ENCODE peak calls at places on chromosome 12, in four cellular contexts. One of them, this sample, is unnamed.

GRCh38 chr12:52971701-52972329 is 22.9 kb downstream of the KRT18 start:
- DNase-seq in Peyer's patch: no peak
- DNase-seq in lung: no peak
- DNase-seq in A549: peak; percentile 94
- DNase-seq in this sample: no peak

GRCh38 chr12:13661005-13661887 is 320.2 kb downstream of the GRIN2B start:
- DNase-seq in A549: peak; percentile 61
- DNase-seq in Peyer's patch: peak; percentile 48
- DNase-seq in lung: peak; percentile 36
- DNase-seq in this sample: peak; percentile 14

GRCh38 chr12:16482726-16483125 is 123.2 kb downstream of the LMO3 start:
- DNase-seq in lung: no peak
- DNase-seq in Peyer's patch: no peak
- DNase-seq in A549: no peak
- DNase-seq in this sample: peak; percentile 41

GRCh38 chr12:122001379-122002209 is 20.1 kb upstream of the BCL7A start:
- DNase-seq in Peyer's patch: no peak
- DNase-seq in lung: no peak
- DNase-seq in A549: no peak
- DNase-seq in this sample: no peak

GRCh38 chr12:131388164-131388795 is 322.6 kb upstream of the SFSWAP start:
- DNase-seq in lung: no peak
- DNase-seq in A549: no peak
- DNase-seq in Peyer's patch: no peak
- DNase-seq in this sample: no peak

GRCh38 chr12:6476496-6476895 is 6.0 kb upstream of the VAMP1 start:
- DNase-seq in lung: no peak
- DNase-seq in Peyer's patch: no peak
- DNase-seq in A549: no peak
- DNase-seq in this sample: no peak

GRCh38 chr12:4277856-4278581 is 4.5 kb downstream of the CCND2 start:
- DNase-seq in lung: no peak
- DNase-seq in Peyer's patch: no peak
- DNase-seq in A549: no peak
- DNase-seq in this sample: no peak

GRCh38 chr12:2634481-2634880 is 160.3 kb upstream of the FKBP4 start:
- DNase-seq in A549: no peak
- DNase-seq in lung: no peak
- DNase-seq in Peyer's patch: peak; percentile 10
- DNase-seq in this sample: no peak

GRCh38 chr12:39365364-39366001 is 77.4 kb downstream of the KIF21A start:
- DNase-seq in A549: no peak
- DNase-seq in Peyer's patch: no peak
- DNase-seq in lung: no peak
- DNase-seq in this sample: no peak

GRCh38 chr12:102883204-102883799 is 33.7 kb downstream of the PAH start:
- DNase-seq in lung: peak; percentile 49
- DNase-seq in A549: peak; percentile 58
- DNase-seq in Peyer's patch: peak; percentile 65
- DNase-seq in this sample: no peak

GRCh38 chr12:124150176-124150575 is 144.7 kb upstream of the RFLNA start:
- DNase-seq in Peyer's patch: no peak
- DNase-seq in A549: no peak
- DNase-seq in lung: no peak
- DNase-seq in this sample: no peak

GRCh38 chr12:112686373-112686772 is 105.2 kb upstream of the RPH3A start:
- DNase-seq in Peyer's patch: no peak
- DNase-seq in lung: no peak
- DNase-seq in A549: peak; percentile 48
- DNase-seq in this sample: no peak

GRCh38 chr12:31951008-31951407 is 8.2 kb upstream of the RESF1 start:
- DNase-seq in Peyer's patch: no peak
- DNase-seq in lung: no peak
- DNase-seq in A549: no peak
- DNase-seq in this sample: no peak

GRCh38 chr12:3077572-3078081 is 448 bp downstream of the TSPAN9 start:
- DNase-seq in lung: no peak
- DNase-seq in Peyer's patch: no peak
- DNase-seq in A549: no peak
- DNase-seq in this sample: no peak

GRCh38 chr12:121957831-121958515 is 39.6 kb downstream of the CFAP251 start:
- DNase-seq in Peyer's patch: no peak
- DNase-seq in A549: no peak
- DNase-seq in lung: no peak
- DNase-seq in this sample: no peak

GRCh38 chr12:94762943-94763342 is 112.6 kb upstream of the TMCC3 start:
- DNase-seq in Peyer's patch: no peak
- DNase-seq in lung: no peak
- DNase-seq in A549: no peak
- DNase-seq in this sample: no peak

GRCh38 chr12:5232826-5233500 is 189.3 kb downstream of the KCNA5 start:
- DNase-seq in Peyer's patch: no peak
- DNase-seq in A549: no peak
- DNase-seq in lung: no peak
- DNase-seq in this sample: no peak

GRCh38 chr12:7151532-7151931 is 21.4 kb downstream of the CLSTN3 start:
- DNase-seq in Peyer's patch: no peak
- DNase-seq in lung: peak; percentile 57
- DNase-seq in A549: no peak
- DNase-seq in this sample: no peak

GRCh38 chr12:124036117-124037109 is 63.4 kb downstream of the ZNF664 start:
- DNase-seq in Peyer's patch: no peak
- DNase-seq in A549: peak; percentile 33
- DNase-seq in lung: no peak
- DNase-seq in this sample: no peak

GRCh38 chr12:10111451-10111850 is 12.7 kb upstream of the CLEC1A start:
- DNase-seq in A549: no peak
- DNase-seq in lung: no peak
- DNase-seq in Peyer's patch: no peak
- DNase-seq in this sample: no peak

GRCh38 chr12:109596418-109597244 is 23.0 kb downstream of the MVK start:
- DNase-seq in Peyer's patch: no peak
- DNase-seq in A549: no peak
- DNase-seq in lung: no peak
- DNase-seq in this sample: no peak

GRCh38 chr12:105281694-105282049 is 45.7 kb upstream of the APPL2 start:
- DNase-seq in A549: peak; percentile 89
- DNase-seq in Peyer's patch: no peak
- DNase-seq in lung: no peak
- DNase-seq in this sample: no peak

GRCh38 chr12:49293056-49293956 is 1.6 kb upstream of the PRPH start:
- DNase-seq in A549: no peak
- DNase-seq in lung: no peak
- DNase-seq in Peyer's patch: no peak
- DNase-seq in this sample: no peak

GRCh38 chr12:7937867-7938506 is 2.0 kb upstream of the SLC2A3 start:
- DNase-seq in lung: no peak
- DNase-seq in Peyer's patch: no peak
- DNase-seq in A549: peak; percentile 49
- DNase-seq in this sample: peak; percentile 36

GRCh38 chr12:16670456-16671050 is 64.6 kb upstream of the LMO3 start:
- DNase-seq in Peyer's patch: no peak
- DNase-seq in A549: no peak
- DNase-seq in lung: no peak
- DNase-seq in this sample: peak; percentile 10

GRCh38 chr12:48890657-48891418 is 25.2 kb upstream of the RND1 start:
- DNase-seq in lung: peak; percentile 74
- DNase-seq in A549: peak; percentile 80
- DNase-seq in Peyer's patch: peak; percentile 88
- DNase-seq in this sample: peak; percentile 15

DNA sequence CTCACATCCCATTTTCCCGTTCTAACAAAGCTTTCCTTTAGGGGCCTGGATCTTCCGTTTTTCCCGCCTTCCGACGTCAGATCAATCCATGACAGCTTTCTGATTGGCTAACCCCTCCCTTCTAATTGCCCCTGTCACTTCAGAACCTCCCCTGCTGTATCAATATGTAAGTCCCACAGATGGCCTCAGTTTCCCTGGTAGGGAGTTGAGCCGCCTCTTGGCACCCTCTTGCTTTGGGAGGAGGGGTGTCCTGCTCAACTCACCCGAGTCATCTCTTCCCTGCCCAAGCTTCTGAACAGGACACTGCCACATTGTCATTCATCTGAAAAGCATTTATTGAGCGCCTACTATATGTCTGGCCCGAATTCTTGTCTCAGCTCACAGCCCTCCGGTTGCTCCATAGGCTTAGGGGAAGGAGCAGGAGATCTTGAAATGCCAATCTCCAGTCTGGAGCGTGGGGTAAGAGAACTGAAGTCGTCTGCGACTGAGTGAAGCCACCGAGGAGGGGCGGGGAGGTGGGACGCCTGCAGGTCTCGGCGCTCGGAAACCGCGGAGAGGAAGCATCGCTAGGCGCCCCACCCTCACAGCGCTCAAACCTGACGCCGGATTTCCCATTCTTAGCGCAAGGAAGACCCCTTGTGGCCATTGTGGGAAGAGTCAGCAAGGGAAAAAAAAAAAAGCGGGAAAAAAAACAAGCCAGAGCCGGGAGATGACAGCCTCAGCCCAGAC is 28.0 kb upstream of the SMUG1 start:
- DNase-seq in Peyer's patch: peak; percentile 68
- DNase-seq in A549: peak; percentile 93
- DNase-seq in lung: peak; percentile 69
- DNase-seq in this sample: no peak
- H3K4me3 ChIP-seq in Peyer's patch: peak overlapping the region; percentile 40
- H3K4me3 ChIP-seq in A549: peak overlapping the region; percentile 35
- H3K4me3 ChIP-seq in lung: no peak overlapping the region
- H3K4me3 ChIP-seq in this sample: peak overlapping the region; percentile 48

DNA sequence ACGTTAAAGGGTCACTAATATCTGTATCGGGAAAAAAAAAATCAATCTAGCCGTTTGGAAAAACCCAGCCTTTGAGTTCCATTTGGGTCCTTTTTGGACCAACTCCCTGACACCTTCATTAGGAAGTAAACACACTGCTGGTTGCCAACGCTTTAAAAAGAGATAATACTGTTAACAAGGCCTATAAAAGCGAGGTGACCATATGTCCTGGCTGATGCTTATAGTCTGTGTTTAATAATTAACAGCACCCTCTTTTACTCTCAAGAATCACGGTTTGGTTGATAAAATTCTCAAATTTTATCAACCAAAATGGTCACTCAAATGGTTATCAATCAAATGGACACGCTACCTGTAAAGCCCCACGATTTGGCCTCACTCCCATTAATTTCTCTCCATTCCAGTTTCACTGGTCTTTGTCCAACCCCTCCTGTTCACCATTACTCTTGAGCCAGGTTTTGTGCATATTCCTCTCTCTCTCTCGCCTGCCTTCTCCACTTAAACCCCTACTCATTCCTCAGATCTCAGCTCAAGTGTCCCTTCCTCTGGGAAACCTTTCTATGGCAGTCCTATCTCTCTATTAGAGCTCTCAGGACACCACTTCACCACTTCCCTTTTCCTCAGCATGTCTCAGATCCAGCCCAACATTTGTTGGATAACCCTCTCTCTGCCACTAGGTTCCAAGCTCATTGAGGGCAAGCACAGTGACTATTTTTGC is 9.5 kb downstream of the BTG1 start:
- DNase-seq in A549: no peak
- DNase-seq in lung: no peak
- DNase-seq in Peyer's patch: no peak
- DNase-seq in this sample: no peak
- H3K4me3 ChIP-seq in A549: peak overlapping the region; percentile 25
- H3K4me3 ChIP-seq in lung: no peak overlapping the region
- H3K4me3 ChIP-seq in Peyer's patch: peak overlapping the region; percentile 96
- H3K4me3 ChIP-seq in this sample: no peak overlapping the region

GRCh38 chr12:108325549-108325948 is 13.6 kb downstream of the CMKLR1 start:
- DNase-seq in A549: no peak
- DNase-seq in Peyer's patch: no peak
- DNase-seq in lung: no peak
- DNase-seq in this sample: no peak
- H3K4me3 ChIP-seq in A549: no peak overlapping the region
- H3K4me3 ChIP-seq in Peyer's patch: no peak overlapping the region
- H3K4me3 ChIP-seq in lung: no peak overlapping the region
- H3K4me3 ChIP-seq in this sample: no peak overlapping the region

GRCh38 chr12:65894127-65894526 is 69.8 kb downstream of the HMGA2 start:
- DNase-seq in A549: no peak
- DNase-seq in Peyer's patch: no peak
- DNase-seq in lung: no peak
- DNase-seq in this sample: no peak

GRCh38 chr12:65891987-65892481 is 67.8 kb downstream of the HMGA2 start:
- DNase-seq in Peyer's patch: no peak
- DNase-seq in lung: peak; percentile 76
- DNase-seq in A549: peak; percentile 72
- DNase-seq in this sample: peak; percentile 99

GRCh38 chr12:65891219-65891618 is 66.9 kb downstream of the HMGA2 start:
- DNase-seq in Peyer's patch: no peak
- DNase-seq in A549: no peak
- DNase-seq in lung: no peak
- DNase-seq in this sample: no peak

GRCh38 chr12:65894624-65895023 is 70.3 kb downstream of the HMGA2 start:
- DNase-seq in A549: no peak
- DNase-seq in Peyer's patch: no peak
- DNase-seq in lung: no peak
- DNase-seq in this sample: no peak

GRCh38 chr12:65892905-65893304 is 68.6 kb downstream of the HMGA2 start:
- DNase-seq in lung: no peak
- DNase-seq in A549: no peak
- DNase-seq in Peyer's patch: no peak
- DNase-seq in this sample: peak; percentile 63
- H3K4me3 ChIP-seq in lung: no peak overlapping the region
- H3K4me3 ChIP-seq in A549: peak overlapping the region; percentile 23
- H3K4me3 ChIP-seq in Peyer's patch: no peak overlapping the region
- H3K4me3 ChIP-seq in this sample: no peak overlapping the region

GRCh38 chr12:45878630-45879255 is 111.6 kb downstream of the SCAF11 start:
- DNase-seq in A549: peak; percentile 21
- DNase-seq in lung: no peak
- DNase-seq in Peyer's patch: no peak
- DNase-seq in this sample: no peak
- H3K4me3 ChIP-seq in A549: no peak overlapping the region
- H3K4me3 ChIP-seq in lung: no peak overlapping the region
- H3K4me3 ChIP-seq in Peyer's patch: no peak overlapping the region
- H3K4me3 ChIP-seq in this sample: no peak overlapping the region